ENCODE peak calls at places on chromosome 13, in five cellular contexts. G, B, K, R and J are unnamed samples.

GRCh38 chr13:69912576-69913074 is 195.0 kb upstream of the ATXN8OS start:
- DNase-seq in G (no peak), B (no peak), K (no peak), R (no peak), J (no peak)

GRCh38 chr13:99501952-99502310 is 659 bp downstream of the TM9SF2 start:
- DNase-seq in G (no peak), B (no peak), K (peak), R (peak), J (no peak)

GRCh38 chr13:38264363-38265134 is 85.1 kb upstream of the UFM1 start:
- DNase-seq in G (no peak), B (no peak), K (no peak), R (no peak), J (no peak)

GRCh38 chr13:113860579-113861432 is 3.1 kb downstream of the GAS6 start:
- DNase-seq in G (no peak), B (no peak), K (no peak), R (no peak), J (peak)

GRCh38 chr13:70814684-70815083 is 706.4 kb upstream of the KLHL1 start:
- DNase-seq in G (no peak), B (no peak), K (no peak), R (no peak), J (no peak)

GRCh38 chr13:26664942-26665341 is 95.6 kb downstream of the GPR12 start:
- DNase-seq in G (no peak), B (no peak), K (no peak), R (no peak), J (no peak)

GRCh38 chr13:39506559-39507390 is 96.2 kb downstream of the LHFPL6 start:
- DNase-seq in G (no peak), B (no peak), K (peak), R (no peak), J (no peak)

GRCh38 chr13:97107815-97108534 is 113.7 kb upstream of the OXGR1 start:
- DNase-seq in G (no peak), B (no peak), K (no peak), R (no peak), J (no peak)

GRCh38 chr13:46667687-46668281 is 114.8 kb downstream of the LRCH1 start:
- DNase-seq in G (no peak), B (no peak), K (peak), R (no peak), J (no peak)

GRCh38 chr13:42968906-42969305 is 23.1 kb downstream of the EPSTI1 start:
- DNase-seq in G (no peak), B (no peak), K (no peak), R (no peak), J (peak)

GRCh38 chr13:25494708-25495411 is 123.1 kb downstream of the ATP8A2 start:
- DNase-seq in G (no peak), B (no peak), K (no peak), R (no peak), J (no peak)

GRCh38 chr13:99656843-99657506 is 155.7 kb downstream of the TM9SF2 start:
- DNase-seq in G (no peak), B (no peak), K (no peak), R (no peak), J (no peak)

GRCh38 chr13:90272356-90272755 is 1075.1 kb upstream of the MIR17HG start:
- DNase-seq in G (no peak), B (no peak), K (peak), R (no peak), J (no peak)

GRCh38 chr13:30051531-30052060 is 201.2 kb upstream of the UBL3 start:
- DNase-seq in G (no peak), B (no peak), K (no peak), R (no peak), J (no peak)

GRCh38 chr13:23871616-23872220 is 17.5 kb downstream of the MIPEP start:
- DNase-seq in G (no peak), B (no peak), K (peak), R (no peak), J (no peak)

GRCh38 chr13:29936051-29936813 is 85.8 kb upstream of the UBL3 start:
- DNase-seq in G (no peak), B (no peak), K (no peak), R (no peak), J (no peak)

GRCh38 chr13:30734434-30734833 is 909 bp upstream of the ALOX5AP start:
- DNase-seq in G (no peak), B (no peak), K (peak), R (no peak), J (no peak)

GRCh38 chr13:99414048-99414995 is 87.0 kb upstream of the TM9SF2 start:
- DNase-seq in G (no peak), B (no peak), K (no peak), R (no peak), J (no peak)

GRCh38 chr13:113860051-113860471 is 3.8 kb downstream of the GAS6 start:
- DNase-seq in G (no peak), B (no peak), K (no peak), R (no peak), J (peak)

GRCh38 chr13:110397445-110397844 is 90.4 kb downstream of the COL4A2 start:
- DNase-seq in G (peak), B (no peak), K (peak), R (no peak), J (no peak)

GRCh38 chr13:74197686-74198085 is 63.5 kb upstream of the KLF12 start:
- DNase-seq in G (no peak), B (no peak), K (no peak), R (no peak), J (no peak)

GRCh38 chr13:32016631-32017030 is 14.9 kb upstream of the FRY start:
- DNase-seq in G (no peak), B (no peak), K (no peak), R (no peak), J (no peak)

GRCh38 chr13:28047784-28048388 is 52.5 kb downstream of the FLT3 start:
- DNase-seq in G (no peak), B (no peak), K (peak), R (no peak), J (no peak)

GRCh38 chr13:106295971-106296370 is 239.5 kb downstream of the EFNB2 start:
- DNase-seq in G (no peak), B (no peak), K (no peak), R (no peak), J (no peak)

GRCh38 chr13:95676100-95676774 is 702 bp upstream of the DNAJC3 start:
- DNase-seq in G (no peak), B (no peak), K (peak), R (no peak), J (no peak)

GRCh38 chr13:42895781-42896180 is 96.3 kb downstream of the EPSTI1 start:
- DNase-seq in G (no peak), B (no peak), K (no peak), R (no peak), J (no peak)

GRCh38 chr13:110836600-110836903 is 78.3 kb downstream of the ANKRD10 start:
- DNase-seq in G (no peak), B (no peak), K (no peak), R (no peak), J (no peak)

GRCh38 chr13:50255639-50256038 is 240.4 kb downstream of the KCNRG start:
- DNase-seq in G (no peak), B (no peak), K (no peak), R (no peak), J (no peak)

GRCh38 chr13:78910147-78910546 is 251.2 kb upstream of the OBI1 start:
- DNase-seq in G (no peak), B (no peak), K (no peak), R (no peak), J (no peak)

GRCh38 chr13:75256922-75257321 is 225.0 kb downstream of the TBC1D4 start:
- DNase-seq in G (no peak), B (no peak), K (peak), R (no peak), J (no peak)

GRCh38 chr13:27982361-27982760 is 6.1 kb downstream of the URAD start:
- DNase-seq in G (no peak), B (no peak), K (no peak), R (no peak), J (no peak)